ENCODE peak calls at places on chromosomes 16 and 17, in six cellular contexts. One of them, this sample, is unnamed.
A peak's percentile ranks its signal among the peaks of the same experiment; 100 is the strongest.

GRCh38 chr16:566475-567361 is at the start of gene NHLRC4:
- DNase-seq in foreskin keratinocyte: no peak
- DNase-seq in CD8-positive, alpha-beta T cell: peak; percentile 45
- DNase-seq in HL-60: peak; percentile 43
- DNase-seq in heart right ventricle: peak; percentile 78
- DNase-seq in heart left ventricle: peak; percentile 85
- DNase-seq in this sample: peak; percentile 92

GRCh38 chr17:77460514-77461046 is 319.8 kb downstream of the SEC14L1 start:
- DNase-seq in foreskin keratinocyte: no peak
- DNase-seq in CD8-positive, alpha-beta T cell: no peak
- DNase-seq in HL-60: peak; percentile 55
- DNase-seq in heart right ventricle: no peak
- DNase-seq in heart left ventricle: no peak
- DNase-seq in this sample: peak; percentile 53

GRCh38 chr17:45143767-45144198 is 4.5 kb upstream of the HEXIM1 start:
- DNase-seq in foreskin keratinocyte: peak; percentile 52
- DNase-seq in CD8-positive, alpha-beta T cell: no peak
- DNase-seq in HL-60: no peak
- DNase-seq in heart right ventricle: peak; percentile 92
- DNase-seq in heart left ventricle: peak; percentile 90
- DNase-seq in this sample: peak; percentile 96

GRCh38 chr17:78343433-78344201 is 16.3 kb downstream of the SOCS3 start:
- DNase-seq in foreskin keratinocyte: no peak
- DNase-seq in CD8-positive, alpha-beta T cell: peak; percentile 71
- DNase-seq in HL-60: peak; percentile 69
- DNase-seq in heart right ventricle: no peak
- DNase-seq in heart left ventricle: no peak
- DNase-seq in this sample: peak; percentile 64

GRCh38 chr17:43171761-43172487 is 910 bp downstream of the NBR1 start:
- DNase-seq in foreskin keratinocyte: peak; percentile 87
- DNase-seq in CD8-positive, alpha-beta T cell: no peak
- DNase-seq in HL-60: peak; percentile 76
- DNase-seq in heart right ventricle: no peak
- DNase-seq in heart left ventricle: peak; percentile 47
- DNase-seq in this sample: peak; percentile 60

GRCh38 chr17:42657824-42658588 is 1.1 kb upstream of the TUBG2 start:
- DNase-seq in foreskin keratinocyte: no peak
- DNase-seq in CD8-positive, alpha-beta T cell: no peak
- DNase-seq in HL-60: no peak
- DNase-seq in heart right ventricle: no peak
- DNase-seq in heart left ventricle: no peak
- DNase-seq in this sample: no peak

GRCh38 chr17:72476575-72476986 is 355.8 kb downstream of the SOX9 start:
- DNase-seq in foreskin keratinocyte: no peak
- DNase-seq in CD8-positive, alpha-beta T cell: no peak
- DNase-seq in HL-60: no peak
- DNase-seq in heart right ventricle: no peak
- DNase-seq in heart left ventricle: no peak
- DNase-seq in this sample: no peak

GRCh38 chr16:81283044-81283443 is 31.7 kb upstream of the GAN start:
- DNase-seq in foreskin keratinocyte: no peak
- DNase-seq in CD8-positive, alpha-beta T cell: no peak
- DNase-seq in HL-60: no peak
- DNase-seq in heart right ventricle: no peak
- DNase-seq in heart left ventricle: no peak
- DNase-seq in this sample: no peak

GRCh38 chr16:80804451-80805383 is at the start of gene CDYL2:
- DNase-seq in foreskin keratinocyte: no peak
- DNase-seq in CD8-positive, alpha-beta T cell: peak; percentile 38
- DNase-seq in HL-60: no peak
- DNase-seq in heart right ventricle: peak; percentile 58
- DNase-seq in heart left ventricle: peak; percentile 44
- DNase-seq in this sample: peak; percentile 55

GRCh38 chr17:80086081-80086480 is 15.3 kb upstream of the GAA start:
- DNase-seq in foreskin keratinocyte: no peak
- DNase-seq in CD8-positive, alpha-beta T cell: no peak
- DNase-seq in HL-60: no peak
- DNase-seq in heart right ventricle: no peak
- DNase-seq in heart left ventricle: no peak
- DNase-seq in this sample: peak; percentile 53

GRCh38 chr17:28763804-28764266 is 20.0 kb downstream of the TRAF4 start:
- DNase-seq in foreskin keratinocyte: no peak
- DNase-seq in CD8-positive, alpha-beta T cell: peak; percentile 84
- DNase-seq in HL-60: no peak
- DNase-seq in heart right ventricle: no peak
- DNase-seq in heart left ventricle: peak; percentile 64
- DNase-seq in this sample: peak; percentile 85

GRCh38 chr17:61635913-61636432 is 45.0 kb upstream of the NACA2 start:
- DNase-seq in foreskin keratinocyte: no peak
- DNase-seq in CD8-positive, alpha-beta T cell: peak; percentile 33
- DNase-seq in HL-60: peak; percentile 10
- DNase-seq in heart right ventricle: no peak
- DNase-seq in heart left ventricle: no peak
- DNase-seq in this sample: no peak

GRCh38 chr17:32604966-32605365 is 118.2 kb downstream of the CDK5R1 start:
- DNase-seq in foreskin keratinocyte: no peak
- DNase-seq in CD8-positive, alpha-beta T cell: no peak
- DNase-seq in HL-60: no peak
- DNase-seq in heart right ventricle: no peak
- DNase-seq in heart left ventricle: no peak
- DNase-seq in this sample: no peak

GRCh38 chr16:58021661-58022551 is 3.6 kb upstream of the MMP15 start:
- DNase-seq in foreskin keratinocyte: no peak
- DNase-seq in CD8-positive, alpha-beta T cell: no peak
- DNase-seq in HL-60: no peak
- DNase-seq in heart right ventricle: no peak
- DNase-seq in heart left ventricle: no peak
- DNase-seq in this sample: no peak

GRCh38 chr16:66695474-66695934 is 1.0 kb downstream of the CMTM4 start:
- DNase-seq in foreskin keratinocyte: no peak
- DNase-seq in CD8-positive, alpha-beta T cell: no peak
- DNase-seq in HL-60: no peak
- DNase-seq in heart right ventricle: no peak
- DNase-seq in heart left ventricle: no peak
- DNase-seq in this sample: peak; percentile 59

GRCh38 chr17:59534583-59534982 is 30.8 kb upstream of the DHX40 start:
- DNase-seq in foreskin keratinocyte: no peak
- DNase-seq in CD8-positive, alpha-beta T cell: no peak
- DNase-seq in HL-60: no peak
- DNase-seq in heart right ventricle: no peak
- DNase-seq in heart left ventricle: no peak
- DNase-seq in this sample: no peak

GRCh38 chr16:15587152-15587825 is 55.7 kb downstream of the MARF1 start:
- DNase-seq in foreskin keratinocyte: no peak
- DNase-seq in CD8-positive, alpha-beta T cell: no peak
- DNase-seq in HL-60: no peak
- DNase-seq in heart right ventricle: no peak
- DNase-seq in heart left ventricle: no peak
- DNase-seq in this sample: no peak

GRCh38 chr16:66933776-66934137 is 445 bp downstream of the CIAO2B start:
- DNase-seq in foreskin keratinocyte: peak; percentile 42
- DNase-seq in CD8-positive, alpha-beta T cell: peak; percentile 63
- DNase-seq in HL-60: no peak
- DNase-seq in heart right ventricle: no peak
- DNase-seq in heart left ventricle: no peak
- DNase-seq in this sample: no peak

GRCh38 chr17:65742433-65743312 is 181.2 kb upstream of the AXIN2 start:
- DNase-seq in foreskin keratinocyte: peak; percentile 76
- DNase-seq in CD8-positive, alpha-beta T cell: no peak
- DNase-seq in HL-60: no peak
- DNase-seq in heart right ventricle: no peak
- DNase-seq in heart left ventricle: no peak
- DNase-seq in this sample: no peak

GRCh38 chr16:77723108-77723514 is 797 bp downstream of the NUDT7 start:
- DNase-seq in foreskin keratinocyte: no peak
- DNase-seq in CD8-positive, alpha-beta T cell: no peak
- DNase-seq in HL-60: peak; percentile 65
- DNase-seq in heart right ventricle: peak; percentile 16
- DNase-seq in heart left ventricle: peak; percentile 23
- DNase-seq in this sample: peak; percentile 55

GRCh38 chr16:25966172-25967097 is 274.7 kb downstream of the HS3ST4 start:
- DNase-seq in foreskin keratinocyte: no peak
- DNase-seq in CD8-positive, alpha-beta T cell: no peak
- DNase-seq in HL-60: no peak
- DNase-seq in heart right ventricle: no peak
- DNase-seq in heart left ventricle: no peak
- DNase-seq in this sample: no peak

GRCh38 chr17:1783271-1783670 is 21.4 kb downstream of the SERPINF1 start:
- DNase-seq in foreskin keratinocyte: no peak
- DNase-seq in CD8-positive, alpha-beta T cell: no peak
- DNase-seq in HL-60: no peak
- DNase-seq in heart right ventricle: peak; percentile 46
- DNase-seq in heart left ventricle: no peak
- DNase-seq in this sample: peak; percentile 83

GRCh38 chr16:53191413-53191812 is 136.6 kb downstream of the CHD9 start:
- DNase-seq in foreskin keratinocyte: no peak
- DNase-seq in CD8-positive, alpha-beta T cell: no peak
- DNase-seq in HL-60: no peak
- DNase-seq in heart right ventricle: no peak
- DNase-seq in heart left ventricle: no peak
- DNase-seq in this sample: no peak

GRCh38 chr16:46830417-46830901 is 521 bp downstream of the C16orf87 start:
- DNase-seq in foreskin keratinocyte: no peak
- DNase-seq in CD8-positive, alpha-beta T cell: peak; percentile 40
- DNase-seq in HL-60: no peak
- DNase-seq in heart right ventricle: peak; percentile 43
- DNase-seq in heart left ventricle: peak; percentile 39
- DNase-seq in this sample: peak; percentile 76

GRCh38 chr17:79741751-79742588 is 11.2 kb downstream of the ENPP7 start:
- DNase-seq in foreskin keratinocyte: no peak
- DNase-seq in CD8-positive, alpha-beta T cell: peak; percentile 76
- DNase-seq in HL-60: no peak
- DNase-seq in heart right ventricle: peak; percentile 80
- DNase-seq in heart left ventricle: peak; percentile 69
- DNase-seq in this sample: peak; percentile 90

GRCh38 chr17:8125947-8126305 is 2.0 kb upstream of the HES7 start:
- DNase-seq in foreskin keratinocyte: no peak
- DNase-seq in CD8-positive, alpha-beta T cell: no peak
- DNase-seq in HL-60: no peak
- DNase-seq in heart right ventricle: no peak
- DNase-seq in heart left ventricle: no peak
- DNase-seq in this sample: peak; percentile 77

GRCh38 chr17:82316651-82317393 is 586 bp downstream of the CD7 start:
- DNase-seq in foreskin keratinocyte: no peak
- DNase-seq in CD8-positive, alpha-beta T cell: peak; percentile 53
- DNase-seq in HL-60: no peak
- DNase-seq in heart right ventricle: peak; percentile 8
- DNase-seq in heart left ventricle: no peak
- DNase-seq in this sample: peak; percentile 44
- H3K27me3 ChIP-seq in foreskin keratinocyte: peaks cover 46% of the 10 kb centered on the region
- H3K27me3 ChIP-seq in CD8-positive, alpha-beta T cell: no peaks in the 10 kb centered on the region
- H3K27me3 ChIP-seq in HL-60: peaks cover 11% of the 10 kb centered on the region
- H3K27me3 ChIP-seq in heart right ventricle: peaks cover 51% of the 10 kb centered on the region
- H3K27me3 ChIP-seq in heart left ventricle: peaks cover 18% of the 10 kb centered on the region
- H3K27me3 ChIP-seq in this sample: no peaks in the 10 kb centered on the region

DNA sequence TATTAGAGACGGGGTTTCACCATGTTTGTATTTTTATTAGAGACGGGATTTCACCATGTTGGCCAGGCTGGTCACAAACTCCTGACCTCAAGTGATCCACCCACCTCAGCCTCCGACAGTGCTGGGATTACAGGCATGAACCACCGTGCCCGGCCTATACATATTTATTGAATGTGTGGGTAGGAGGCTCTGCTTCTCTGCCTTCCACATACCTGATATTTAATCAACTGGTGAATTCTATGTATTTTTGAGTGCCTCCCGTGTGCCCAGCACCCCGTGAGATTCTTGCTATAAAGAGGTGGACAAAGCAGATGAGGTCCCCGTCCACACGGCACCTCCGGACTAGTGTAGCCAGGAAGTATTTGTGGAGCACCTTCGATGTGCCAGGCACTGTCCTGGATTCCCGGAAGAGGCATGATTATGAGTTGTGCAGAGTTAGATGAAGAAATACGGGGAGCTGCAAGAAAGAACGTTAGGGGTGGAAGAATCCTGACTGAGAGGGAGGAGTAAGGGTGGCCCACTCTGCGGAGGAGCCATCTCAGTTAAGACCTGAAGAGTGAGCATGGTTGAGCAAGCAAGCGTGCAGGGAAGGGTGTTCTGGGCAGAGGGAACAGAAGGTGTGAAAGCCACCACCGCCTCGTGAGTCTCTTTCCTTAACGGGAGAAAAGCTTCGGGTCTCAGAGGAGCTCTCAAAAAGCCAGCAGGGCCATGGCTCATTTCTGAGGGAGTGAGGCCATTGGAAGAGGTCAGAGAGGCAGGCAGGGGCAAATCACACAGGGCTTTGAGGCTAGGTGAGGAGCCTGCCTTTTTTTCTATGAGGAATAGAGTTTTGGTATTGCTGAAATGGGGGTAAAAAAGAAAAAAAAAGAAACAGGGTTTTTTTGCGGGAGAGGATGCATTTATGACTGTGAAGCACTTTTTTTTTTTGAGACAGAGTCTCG is 21.2 kb downstream of the CRISPLD2 start:
- DNase-seq in foreskin keratinocyte: no peak
- DNase-seq in CD8-positive, alpha-beta T cell: no peak
- DNase-seq in HL-60: no peak
- DNase-seq in heart right ventricle: no peak
- DNase-seq in heart left ventricle: no peak
- DNase-seq in this sample: no peak
- H3K27ac ChIP-seq in foreskin keratinocyte: no peak overlapping the region
- H3K27ac ChIP-seq in CD8-positive, alpha-beta T cell: no peak overlapping the region
- H3K27ac ChIP-seq in HL-60: no peak overlapping the region
- H3K27ac ChIP-seq in heart right ventricle: no peak overlapping the region
- H3K27ac ChIP-seq in heart left ventricle: peak overlapping the region; percentile 37
- H3K27ac ChIP-seq in this sample: no peak overlapping the region

GRCh38 chr16:48901712-48902374 is 291.9 kb upstream of the N4BP1 start:
- DNase-seq in foreskin keratinocyte: no peak
- DNase-seq in CD8-positive, alpha-beta T cell: no peak
- DNase-seq in HL-60: no peak
- DNase-seq in heart right ventricle: no peak
- DNase-seq in heart left ventricle: no peak
- DNase-seq in this sample: no peak
- H3K27me3 ChIP-seq in foreskin keratinocyte: peaks cover 44% of the 10 kb centered on the region
- H3K27me3 ChIP-seq in CD8-positive, alpha-beta T cell: no peaks in the 10 kb centered on the region
- H3K27me3 ChIP-seq in HL-60: peaks cover 3% of the 10 kb centered on the region
- H3K27me3 ChIP-seq in heart right ventricle: peaks cover 38% of the 10 kb centered on the region
- H3K27me3 ChIP-seq in heart left ventricle: no peaks in the 10 kb centered on the region
- H3K27me3 ChIP-seq in this sample: no peaks in the 10 kb centered on the region

GRCh38 chr17:17724307-17724921 is 43.2 kb downstream of the RAI1 start:
- DNase-seq in foreskin keratinocyte: no peak
- DNase-seq in CD8-positive, alpha-beta T cell: no peak
- DNase-seq in HL-60: no peak
- DNase-seq in heart right ventricle: peak; percentile 59
- DNase-seq in heart left ventricle: peak; percentile 76
- DNase-seq in this sample: peak; percentile 81

GRCh38 chr17:17724991-17725852 is 44.0 kb downstream of the RAI1 start:
- DNase-seq in foreskin keratinocyte: no peak
- DNase-seq in CD8-positive, alpha-beta T cell: no peak
- DNase-seq in HL-60: no peak
- DNase-seq in heart right ventricle: no peak
- DNase-seq in heart left ventricle: no peak
- DNase-seq in this sample: no peak

GRCh38 chr17:17727111-17727659 is 45.9 kb downstream of the RAI1 start:
- DNase-seq in foreskin keratinocyte: no peak
- DNase-seq in CD8-positive, alpha-beta T cell: no peak
- DNase-seq in HL-60: no peak
- DNase-seq in heart right ventricle: no peak
- DNase-seq in heart left ventricle: no peak
- DNase-seq in this sample: no peak

GRCh38 chr17:17726721-17727060 is 45.4 kb downstream of the RAI1 start:
- DNase-seq in foreskin keratinocyte: no peak
- DNase-seq in CD8-positive, alpha-beta T cell: no peak
- DNase-seq in HL-60: no peak
- DNase-seq in heart right ventricle: no peak
- DNase-seq in heart left ventricle: no peak
- DNase-seq in this sample: no peak

GRCh38 chr17:17725853-17726720 is 44.8 kb downstream of the RAI1 start:
- DNase-seq in foreskin keratinocyte: no peak
- DNase-seq in CD8-positive, alpha-beta T cell: no peak
- DNase-seq in HL-60: no peak
- DNase-seq in heart right ventricle: no peak
- DNase-seq in heart left ventricle: no peak
- DNase-seq in this sample: no peak
- H3K27ac ChIP-seq in foreskin keratinocyte: no peak overlapping the region
- H3K27ac ChIP-seq in CD8-positive, alpha-beta T cell: peak overlapping the region; percentile 27
- H3K27ac ChIP-seq in HL-60: no peak overlapping the region
- H3K27ac ChIP-seq in heart right ventricle: no peak overlapping the region
- H3K27ac ChIP-seq in heart left ventricle: no peak overlapping the region
- H3K27ac ChIP-seq in this sample: no peak overlapping the region